ENCODE peak calls at places on chromosome X, in four cellular contexts. Q, N, U and S are unnamed samples.

GRCh38 chrX:38275615-38276014 is 51.7 kb downstream of the RPGR start:
- DNase-seq in Q (peak), N (no peak), U (no peak), S (peak)

GRCh38 chrX:73944582-73944947 is 359.4 kb upstream of the ZCCHC13 start:
- DNase-seq in Q (no peak), N (no peak), U (no peak), S (peak)

GRCh38 chrX:71618303-71618721 is at the start of gene CXCR3:
- DNase-seq in Q (no peak), U (no peak), N (no peak), S (no peak)

GRCh38 chrX:29634516-29634915 is 580.8 kb upstream of the MAGEB2 start:
- DNase-seq in N (no peak), U (no peak), Q (no peak), S (peak)

GRCh38 chrX:149877636-149878035 is 3.3 kb upstream of the MAGEA8 start:
- DNase-seq in U (no peak), Q (no peak), N (no peak), S (no peak)

GRCh38 chrX:23782863-23783568 is at the start of gene SAT1:
- DNase-seq in Q (peak), N (peak), U (peak), S (peak)

GRCh38 chrX:20361081-20361889 is 94.6 kb upstream of the RPS6KA3 start:
- DNase-seq in Q (no peak), U (no peak), N (no peak), S (peak)

GRCh38 chrX:107304141-107304540 is 97.7 kb downstream of the DNAAF6 start:
- DNase-seq in Q (no peak), N (peak), U (no peak), S (no peak)

GRCh38 chrX:45001038-45001437 is 128.1 kb downstream of the KDM6A start:
- DNase-seq in U (no peak), Q (no peak), N (no peak), S (no peak)

GRCh38 chrX:100680756-100681155 is 36.8 kb downstream of the SRPX2 start:
- DNase-seq in N (no peak), Q (no peak), U (no peak), S (no peak)

GRCh38 chrX:39755152-39756032 is 342.4 kb downstream of the BCOR start:
- DNase-seq in U (no peak), Q (peak), N (peak), S (peak)

GRCh38 chrX:129139837-129140679 is 383.2 kb downstream of the SMARCA1 start:
- DNase-seq in Q (no peak), N (no peak), U (no peak), S (no peak)

GRCh38 chrX:136438192-136438591 is 49.6 kb upstream of the BRS3 start:
- DNase-seq in U (no peak), Q (no peak), N (no peak), S (no peak)

GRCh38 chrX:12403474-12404082 is 265.3 kb downstream of the FRMPD4 start:
- DNase-seq in Q (no peak), U (no peak), N (no peak), S (peak)

GRCh38 chrX:24498975-24499374 is 33.9 kb downstream of the PDK3 start:
- DNase-seq in N (no peak), U (no peak), Q (no peak), S (peak)

GRCh38 chrX:102899940-102900916 is 36.8 kb upstream of the RAB40AL start:
- DNase-seq in U (no peak), N (peak), Q (peak), S (peak)

GRCh38 chrX:97846718-97847237 is 963.1 kb downstream of the RPA4 start:
- DNase-seq in U (no peak), N (no peak), Q (no peak), S (no peak)

GRCh38 chrX:52995135-52995973 is 37.0 kb upstream of the FAM156A start:
- DNase-seq in Q (peak), N (peak), U (peak), S (peak)

GRCh38 chrX:108313662-108314061 is 124.6 kb downstream of the COL4A6 start:
- DNase-seq in N (no peak), U (no peak), Q (no peak), S (peak)

GRCh38 chrX:154027003-154027402 is 7.3 kb upstream of the IRAK1 start:
- DNase-seq in N (no peak), U (no peak), Q (no peak), S (no peak)

GRCh38 chrX:4035874-4036273 is 322.4 kb upstream of the PRKX start:
- DNase-seq in N (no peak), Q (no peak), U (no peak), S (no peak)

GRCh38 chrX:115531818-115532403 is 29.1 kb upstream of the PLS3 start:
- DNase-seq in Q (no peak), U (no peak), N (no peak), S (peak)

GRCh38 chrX:41092776-41093175 is 7.5 kb downstream of the USP9X start:
- DNase-seq in Q (no peak), N (no peak), U (no peak), S (no peak)
- H3K4me2 ChIP-seq in Q (no peak), N (no peak), U (peak), S (no peak)

GRCh38 chrX:14124562-14124961 is 94.9 kb upstream of the GEMIN8 start:
- DNase-seq in U (no peak), N (no peak), Q (no peak), S (no peak)

GRCh38 chrX:14125451-14125850 is 95.8 kb upstream of the GEMIN8 start:
- DNase-seq in N (no peak), U (no peak), Q (no peak), S (no peak)
- TF ChIP-seq CEBPB in N (no peak), U (no peak), Q (no peak), S (no peak)

DNA sequence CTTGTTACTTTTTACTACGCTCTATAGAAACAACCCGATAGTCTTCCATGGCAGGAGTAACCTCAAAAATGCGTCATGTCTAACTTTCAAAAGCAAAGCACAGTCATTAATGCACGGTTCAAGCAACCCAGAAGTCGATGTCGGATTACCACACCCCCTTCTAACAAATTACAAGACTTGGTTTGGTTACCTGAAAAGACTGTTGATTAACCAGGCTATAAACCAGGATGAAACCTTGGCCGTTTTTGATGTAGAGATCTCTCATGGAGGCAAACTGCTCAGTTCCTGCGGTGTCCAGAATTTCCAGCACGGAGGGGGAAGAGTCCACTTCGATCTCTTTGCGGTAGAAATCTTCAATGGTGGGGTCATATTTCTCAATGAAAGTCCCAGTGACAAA is 2.4 kb downstream of the RAP2C start:
- DNase-seq in N (no peak), Q (no peak), U (no peak), S (peak)
- H2AFZ ChIP-seq in N (peak), Q (no peak), U (no peak), S (peak)

DNA sequence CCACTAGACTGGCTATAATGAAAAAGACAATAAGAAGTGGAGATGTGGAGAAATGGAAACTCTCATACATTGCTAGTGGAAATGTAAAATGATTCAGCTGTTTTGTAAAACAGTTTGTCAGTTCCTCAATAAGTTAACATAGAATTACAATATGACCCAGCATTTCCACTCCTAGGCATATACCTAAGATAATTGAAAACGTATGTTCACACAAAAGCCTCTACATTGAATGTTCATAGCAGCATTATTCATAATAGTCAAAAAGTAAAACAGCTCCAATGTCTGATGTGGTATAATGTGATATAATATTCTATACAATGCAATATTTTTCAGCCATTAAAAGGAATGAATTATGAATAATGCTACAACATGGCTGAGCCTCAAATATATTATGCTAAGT is 10.2 kb downstream of the EDA start:
- DNase-seq in U (no peak), N (no peak), Q (no peak), S (no peak)
- H3K4me2 ChIP-seq in U (no peak), N (no peak), Q (no peak), S (no peak)

GRCh38 chrX:104318330-104319009 is 63.7 kb upstream of the ESX1 start:
- DNase-seq in N (no peak), U (no peak), Q (peak), S (peak)
- TF ChIP-seq CEBPB in N (no peak), U (no peak), Q (no peak), S (no peak)